ENCODE peak calls at places on chromosomes 13 and 19, in ten cellular contexts. P, V, D, M, I, L, S, E, R and Q are unnamed samples.

GRCh38 chr13:30679483-30680330 is 55.6 kb upstream of the ALOX5AP start:
- DNase-seq in P (peak), R (peak), L (peak), S (no peak), E (peak), D (no peak), I (peak), V (no peak), M (no peak), Q (peak)

GRCh38 chr19:7799640-7800355 is 30.2 kb upstream of the EVI5L start:
- DNase-seq in M (peak), I (peak), D (peak), S (peak), L (peak), P (peak), R (peak), V (peak), E (peak), Q (peak)

GRCh38 chr13:19860884-19861655 is 2.4 kb downstream of the ZMYM5 start:
- DNase-seq in M (no peak), L (peak), D (no peak), P (peak), E (no peak), R (no peak), V (no peak), S (peak), I (no peak), Q (no peak)

GRCh38 chr13:46571189-46571901 is 18.4 kb downstream of the LRCH1 start:
- DNase-seq in E (no peak), D (no peak), V (no peak), L (peak), R (no peak), P (no peak), M (no peak), S (no peak), I (no peak), Q (no peak)

GRCh38 chr19:4506449-4507149 is 11.7 kb downstream of the PLIN4 start:
- DNase-seq in P (peak), E (no peak), D (no peak), I (no peak), L (peak), M (peak), R (no peak), V (no peak), S (no peak), Q (no peak)

GRCh38 chr19:39413903-39414608 is 1.6 kb downstream of the PLEKHG2 start:
- DNase-seq in I (no peak), M (no peak), P (no peak), E (no peak), D (no peak), R (peak), V (no peak), S (no peak), L (peak), Q (no peak)

GRCh38 chr13:99991013-99991805 is 9.6 kb downstream of the ZIC2 start:
- DNase-seq in P (no peak), V (no peak), S (no peak), I (no peak), E (no peak), L (no peak), M (no peak), R (no peak), D (no peak), Q (no peak)

GRCh38 chr13:18948012-18948663 is 233.5 kb downstream of the TUBA3C start:
- DNase-seq in S (no peak), D (no peak), M (no peak), I (no peak), E (no peak), R (no peak), V (no peak), L (no peak), P (no peak), Q (no peak)

GRCh38 chr13:100673831-100674362 is 698 bp downstream of the TMTC4 start:
- DNase-seq in V (peak), M (peak), E (peak), D (peak), P (peak), I (peak), S (peak), R (peak), L (peak), Q (peak)

GRCh38 chr13:114025432-114026127 is 51.7 kb upstream of the C13orf46 start:
- DNase-seq in I (no peak), S (no peak), M (no peak), D (no peak), P (no peak), E (no peak), R (no peak), V (no peak), L (no peak), Q (peak)

GRCh38 chr19:34999498-35000337 is at the start of gene GRAMD1A:
- DNase-seq in S (peak), E (no peak), M (peak), V (peak), L (peak), D (peak), P (peak), I (peak), R (peak), Q (peak)

GRCh38 chr19:55069137-55069858 is 6.3 kb upstream of the RDH13 start:
- DNase-seq in R (peak), L (peak), P (peak), D (no peak), I (no peak), S (peak), E (no peak), M (peak), V (no peak), Q (peak)

GRCh38 chr13:28679628-28680027 is 20.7 kb downstream of the POMP start:
- DNase-seq in P (peak), V (no peak), R (no peak), S (no peak), M (no peak), E (no peak), D (no peak), L (peak), I (no peak), Q (no peak)

GRCh38 chr13:66210677-66211076 is 1019.5 kb downstream of the PCDH9 start:
- DNase-seq in E (no peak), M (peak), I (no peak), D (no peak), R (peak), S (peak), P (peak), L (peak), V (no peak), Q (no peak)

GRCh38 chr19:44597131-44597491 is 16.3 kb upstream of the IGSF23 start:
- DNase-seq in P (no peak), L (no peak), V (no peak), S (no peak), M (no peak), D (no peak), E (no peak), R (no peak), I (no peak), Q (no peak)

GRCh38 chr19:16529466-16530144 is 12.6 kb downstream of the CHERP start:
- DNase-seq in M (no peak), R (no peak), L (no peak), D (no peak), P (no peak), S (no peak), V (no peak), I (no peak), E (no peak), Q (no peak)

GRCh38 chr19:294341-294818 is 3.2 kb upstream of the PLPP2 start:
- DNase-seq in P (no peak), V (no peak), S (no peak), I (no peak), L (peak), E (no peak), D (no peak), M (no peak), R (no peak), Q (peak)

GRCh38 chr13:67224148-67224846 is 5.8 kb downstream of the PCDH9 start:
- DNase-seq in V (peak), L (peak), M (peak), P (peak), R (peak), D (no peak), E (no peak), S (peak), I (no peak), Q (peak)

GRCh38 chr19:15093001-15093400 is 11.0 kb downstream of the OR1I1 start:
- DNase-seq in D (no peak), E (no peak), P (no peak), S (no peak), M (no peak), L (no peak), V (no peak), R (no peak), I (no peak), Q (no peak)

GRCh38 chr19:518292-519231 is 11.3 kb downstream of the TPGS1 start:
- DNase-seq in E (peak), I (no peak), D (no peak), S (no peak), M (no peak), V (peak), P (no peak), R (no peak), L (no peak), Q (no peak)

GRCh38 chr19:15810335-15810734 is 5.1 kb downstream of the OR10H1 start:
- DNase-seq in D (no peak), M (no peak), R (no peak), I (no peak), S (peak), L (peak), P (no peak), E (no peak), V (no peak), Q (no peak)

GRCh38 chr13:28545583-28546333 is 50.8 kb upstream of the FLT1 start:
- DNase-seq in D (no peak), M (no peak), I (no peak), E (no peak), S (peak), L (no peak), V (no peak), P (no peak), R (no peak), Q (no peak)

GRCh38 chr19:41311072-41311471 is 1.1 kb downstream of the CCDC97 start:
- DNase-seq in L (no peak), M (no peak), S (no peak), D (no peak), P (no peak), E (no peak), R (no peak), V (peak), I (no peak), Q (no peak)

GRCh38 chr19:54024660-54025059 is 33.2 kb downstream of the CACNG6 start:
- DNase-seq in D (no peak), S (no peak), I (no peak), E (no peak), M (no peak), V (no peak), R (no peak), P (no peak), L (peak), Q (no peak)

GRCh38 chr19:3599776-3600183 is 6.9 kb downstream of the TBXA2R start:
- DNase-seq in L (peak), D (no peak), P (no peak), R (peak), E (no peak), V (no peak), S (no peak), M (peak), I (no peak), Q (no peak)

GRCh38 chr13:80870186-80870585 is 529.3 kb upstream of the SPRY2 start:
- DNase-seq in M (no peak), D (no peak), L (no peak), V (no peak), E (no peak), I (no peak), P (no peak), R (no peak), S (no peak), Q (no peak)